ENCODE peak calls at places on chromosomes 5 and 9, in ten cellular contexts. D is HT-29; T is activated T-helper 1 cell treated with anti-CD3 and anti-CD28 coated beads, Interleukin-12 subunit alpha, Interleukin-12 subunit beta, Interleukin-2, Interleukin-4 antibody, amounts not matched to agents 30 ng/mL and 10 ng/mL and 1 ng/mL, durations not matched to agents 14 hours and 24 hours and 36 hours; L is stimulated activated CD8-positive, alpha-beta memory T cell treated with anti-CD3 and anti-CD28 coated beads, Interleukin-2, amount 100 ng/mL, for 48 hours; R is AG10803; X is effector CD8-positive, alpha-beta T cell; Z is activated CD4-positive, alpha-beta T cell treated with anti-CD3 and anti-CD28 coated beads, Interleukin-2, amount 10 ng/mL, durations not matched to agents 7 days and 5 days; A is effector memory CD8-positive, alpha-beta T cell; W is foreskin fibroblast; Y is progenitor cell of endocrine pancreas. K is an unnamed sample.

GRCh38 chr5:174608631-174609097 is 115.7 kb upstream of the MSX2 start:
- DNase-seq in D (peak), T (no peak), L (no peak), R (no peak), X (no peak), Z (no peak), A (no peak), W (no peak), Y (no peak), K (peak)

GRCh38 chr5:133962801-133963476 is 5.5 kb downstream of the C5orf15 start:
- DNase-seq in D (no peak), T (no peak), L (no peak), R (peak), X (no peak), Z (no peak), A (no peak), W (peak), Y (no peak), K (no peak)

GRCh38 chr5:132674671-132675506 is 1.1 kb downstream of the IL4 start:
- DNase-seq in D (no peak), T (no peak), L (no peak), R (peak), X (no peak), Z (no peak), A (no peak), W (peak), Y (no peak), K (no peak)

GRCh38 chr9:86340356-86341006 is 13.7 kb downstream of the TUT7 start:
- DNase-seq in D (no peak), T (no peak), L (no peak), R (no peak), X (no peak), Z (no peak), A (no peak), W (no peak), Y (no peak), K (no peak)

GRCh38 chr5:159083532-159083931 is 16.2 kb downstream of the EBF1 start:
- DNase-seq in D (no peak), T (no peak), L (no peak), R (no peak), X (no peak), Z (no peak), A (no peak), W (no peak), Y (no peak), K (no peak)

GRCh38 chr9:132502480-132502879 is 79.9 kb upstream of the BARHL1 start:
- DNase-seq in D (no peak), T (no peak), L (no peak), R (no peak), X (no peak), Z (no peak), A (no peak), W (no peak), Y (no peak), K (no peak)

GRCh38 chr9:113468716-113469448 is 5.4 kb downstream of the RGS3 start:
- DNase-seq in D (no peak), T (no peak), L (no peak), R (peak), X (no peak), Z (no peak), A (no peak), W (peak), Y (no peak), K (peak)

GRCh38 chr9:126591083-126591482 is 22.6 kb upstream of the LMX1B start:
- DNase-seq in D (no peak), T (no peak), L (no peak), R (no peak), X (no peak), Z (no peak), A (no peak), W (no peak), Y (no peak), K (no peak)

GRCh38 chr5:179131321-179131835 is 71.2 kb downstream of the ZNF354C start:
- DNase-seq in D (no peak), T (no peak), L (no peak), R (no peak), X (no peak), Z (no peak), A (no peak), W (no peak), Y (no peak), K (no peak)

GRCh38 chr9:26369096-26369495 is 523.5 kb downstream of the CAAP1 start:
- DNase-seq in D (no peak), T (no peak), L (no peak), R (peak), X (no peak), Z (no peak), A (no peak), W (no peak), Y (no peak), K (no peak)

GRCh38 chr9:124270504-124271335 is 13.0 kb downstream of the NEK6 start:
- DNase-seq in D (no peak), T (no peak), L (no peak), R (no peak), X (no peak), Z (no peak), A (no peak), W (no peak), Y (no peak), K (no peak)

GRCh38 chr5:31346896-31347557 is 153.5 kb downstream of the CDH6 start:
- DNase-seq in D (no peak), T (no peak), L (no peak), R (no peak), X (no peak), Z (no peak), A (no peak), W (peak), Y (no peak), K (no peak)

GRCh38 chr5:34586117-34586885 is 69.8 kb upstream of the RAI14 start:
- DNase-seq in D (no peak), T (no peak), L (no peak), R (peak), X (no peak), Z (no peak), A (no peak), W (peak), Y (no peak), K (no peak)

GRCh38 chr5:107670028-107670926 is 460 bp downstream of the EFNA5 start:
- DNase-seq in D (peak), T (no peak), L (no peak), R (no peak), X (no peak), Z (peak), A (peak), W (peak), Y (peak), K (no peak)

GRCh38 chr5:113538313-113538712 is 24.8 kb downstream of the YTHDC2 start:
- DNase-seq in D (no peak), T (no peak), L (no peak), R (no peak), X (no peak), Z (no peak), A (no peak), W (no peak), Y (no peak), K (no peak)

GRCh38 chr9:27539479-27540441 is 10.1 kb upstream of the MOB3B start:
- DNase-seq in D (no peak), T (no peak), L (no peak), R (peak), X (no peak), Z (no peak), A (no peak), W (peak), Y (no peak), K (no peak)

GRCh38 chr9:22279621-22280020 is 167.0 kb upstream of the DMRTA1 start:
- DNase-seq in D (no peak), T (no peak), L (no peak), R (no peak), X (no peak), Z (no peak), A (no peak), W (no peak), Y (no peak), K (no peak)

GRCh38 chr5:62778327-62779009 is 199.8 kb downstream of the LRRC70 start:
- DNase-seq in D (no peak), T (no peak), L (no peak), R (no peak), X (no peak), Z (no peak), A (no peak), W (no peak), Y (no peak), K (no peak)

GRCh38 chr9:130267930-130268329 is 2.4 kb downstream of the HMCN2 start:
- DNase-seq in D (no peak), T (no peak), L (no peak), R (no peak), X (no peak), Z (no peak), A (no peak), W (no peak), Y (no peak), K (no peak)

GRCh38 chr5:83925321-83925877 is 204.7 kb upstream of the HAPLN1 start:
- DNase-seq in D (no peak), T (no peak), L (no peak), R (peak), X (no peak), Z (no peak), A (no peak), W (peak), Y (no peak), K (no peak)

GRCh38 chr9:100739208-100739607 is 161.3 kb downstream of the CAVIN4 start:
- DNase-seq in D (peak), T (no peak), L (no peak), R (no peak), X (no peak), Z (no peak), A (no peak), W (no peak), Y (no peak), K (no peak)

GRCh38 chr9:95437559-95437958 is 79.2 kb downstream of the PTCH1 start:
- DNase-seq in D (no peak), T (no peak), L (no peak), R (no peak), X (no peak), Z (no peak), A (no peak), W (no peak), Y (no peak), K (no peak)

GRCh38 chr9:92094655-92095054 is 20.6 kb downstream of the SPTLC1 start:
- DNase-seq in D (no peak), T (peak), L (peak), R (no peak), X (no peak), Z (peak), A (no peak), W (peak), Y (no peak), K (no peak)

K was measured in hypothalamus.